ENCODE peak calls at places on chromosomes 12 and 14, in ten cellular contexts. F, A, C, M, D, J, R, Q, I and Z are unnamed samples.

GRCh38 chr12:53973093-53974042 is at the start of gene HOXC11:
- DNase-seq in F (no peak), A (no peak), C (peak; percentile 67), M (peak; percentile 67), D (no peak), J (no peak), R (no peak), Q (peak; percentile 76), I (no peak), Z (peak; percentile 47)

GRCh38 chr12:31406345-31406744 is 80.4 kb upstream of the SINHCAF start:
- DNase-seq in F (no peak), A (no peak), C (no peak), M (no peak), D (no peak), J (no peak), R (no peak), Q (no peak), I (no peak), Z (no peak)

GRCh38 chr14:71442503-71442902 is 489.7 kb upstream of the RGS6 start:
- DNase-seq in F (no peak), A (no peak), C (no peak), M (no peak), D (no peak), J (no peak), R (no peak), Q (no peak), I (no peak), Z (no peak)

GRCh38 chr14:98692832-98693231 is 579.2 kb downstream of the BCL11B start:
- DNase-seq in F (no peak), A (no peak), C (no peak), M (no peak), D (peak; percentile 58), J (no peak), R (peak; percentile 12), Q (no peak), I (no peak), Z (no peak)

GRCh38 chr12:27820564-27820963 is 40.5 kb upstream of the MANSC4 start:
- DNase-seq in F (no peak), A (no peak), C (no peak), M (no peak), D (no peak), J (no peak), R (no peak), Q (no peak), I (no peak), Z (no peak)

GRCh38 chr14:50669441-50669986 is 1.4 kb upstream of the SAV1 start:
- DNase-seq in F (no peak), A (no peak), C (no peak), M (no peak), D (no peak), J (no peak), R (no peak), Q (no peak), I (no peak), Z (no peak)

GRCh38 chr12:63821781-63822251 is 22.7 kb upstream of the SRGAP1 start:
- DNase-seq in F (no peak), A (no peak), C (no peak), M (peak; percentile 31), D (no peak), J (no peak), R (peak; percentile 16), Q (no peak), I (no peak), Z (no peak)

GRCh38 chr14:58832010-58832409 is 194.2 kb downstream of the DACT1 start:
- DNase-seq in F (peak; percentile 7), A (no peak), C (no peak), M (peak; percentile 12), D (no peak), J (no peak), R (no peak), Q (no peak), I (no peak), Z (peak; percentile 27)

GRCh38 chr14:33738481-33738880 is 212.4 kb downstream of the EGLN3 start:
- DNase-seq in F (no peak), A (no peak), C (no peak), M (no peak), D (no peak), J (no peak), R (no peak), Q (no peak), I (no peak), Z (no peak)

GRCh38 chr14:91866061-91866460 is 1.3 kb downstream of the TC2N start:
- DNase-seq in F (no peak), A (no peak), C (no peak), M (peak; percentile 71), D (peak; percentile 27), J (no peak), R (peak; percentile 81), Q (no peak), I (no peak), Z (peak; percentile 70)

GRCh38 chr12:75644472-75645072 is 133.2 kb upstream of the KRR1 start:
- DNase-seq in F (no peak), A (no peak), C (no peak), M (no peak), D (no peak), J (no peak), R (no peak), Q (no peak), I (no peak), Z (no peak)

GRCh38 chr12:124523071-124523470 is 44.3 kb downstream of the NCOR2 start:
- DNase-seq in F (no peak), A (no peak), C (no peak), M (peak; percentile 53), D (no peak), J (no peak), R (peak; percentile 35), Q (no peak), I (no peak), Z (peak; percentile 51)

GRCh38 chr12:103855036-103855712 is 14.1 kb upstream of the NT5DC3 start:
- DNase-seq in F (no peak), A (no peak), C (no peak), M (peak; percentile 47), D (peak; percentile 87), J (no peak), R (no peak), Q (no peak), I (no peak), Z (peak; percentile 44)

GRCh38 chr12:6603095-6603567 is 4.0 kb downstream of the CHD4 start:
- DNase-seq in F (no peak), A (no peak), C (no peak), M (no peak), D (peak; percentile 61), J (no peak), R (peak; percentile 53), Q (no peak), I (no peak), Z (peak; percentile 88)

GRCh38 chr12:4276524-4277204 is 3.1 kb downstream of the CCND2 start:
- DNase-seq in F (peak; percentile 77), A (peak; percentile 72), C (peak; percentile 74), M (peak; percentile 77), D (peak; percentile 74), J (peak; percentile 92), R (peak; percentile 92), Q (peak; percentile 91), I (peak; percentile 82), Z (peak; percentile 92)

GRCh38 chr12:65881965-65882413 is 57.7 kb downstream of the HMGA2 start:
- DNase-seq in F (no peak), A (no peak), C (no peak), M (peak; percentile 80), D (no peak), J (no peak), R (peak; percentile 11), Q (peak; percentile 94), I (no peak), Z (no peak)

GRCh38 chr12:130571089-130571488 is 145.0 kb downstream of the RIMBP2 start:
- DNase-seq in F (no peak), A (no peak), C (no peak), M (no peak), D (no peak), J (no peak), R (no peak), Q (no peak), I (no peak), Z (no peak)

GRCh38 chr12:88833641-88834116 is 253.4 kb upstream of the KITLG start:
- DNase-seq in F (no peak), A (no peak), C (no peak), M (peak; percentile 66), D (no peak), J (no peak), R (no peak), Q (no peak), I (no peak), Z (peak; percentile 5)

GRCh38 chr12:19671695-19672094 is 232.4 kb downstream of the AEBP2 start:
- DNase-seq in F (no peak), A (no peak), C (no peak), M (peak; percentile 13), D (no peak), J (no peak), R (no peak), Q (no peak), I (no peak), Z (no peak)

GRCh38 chr14:51018521-51018920 is 74.2 kb upstream of the PYGL start:
- DNase-seq in F (no peak), A (no peak), C (no peak), M (peak; percentile 77), D (no peak), J (no peak), R (no peak), Q (no peak), I (no peak), Z (no peak)

GRCh38 chr12:75568387-75568786 is 57.0 kb upstream of the KRR1 start:
- DNase-seq in F (no peak), A (no peak), C (no peak), M (no peak), D (no peak), J (no peak), R (no peak), Q (no peak), I (no peak), Z (no peak)

GRCh38 chr12:10363922-10364838 is 25.7 kb downstream of the KLRK1 start:
- DNase-seq in F (peak; percentile 75), A (no peak), C (peak; percentile 15), M (peak; percentile 47), D (peak; percentile 38), J (peak; percentile 26), R (peak; percentile 60), Q (peak; percentile 83), I (no peak), Z (peak; percentile 65)